ENCODE peak calls at places on chromosomes 6 and 20, in four cellular contexts. O is GM18507, S is AG09319, M is lung. T is an unnamed sample.

GRCh38 chr6:3627501-3627900 is 124.0 kb downstream of the PXDC1 start:
- DNase-seq in S (no peak), O (no peak), M (no peak), T (no peak)

GRCh38 chr6:31340228-31340627 is 16.8 kb downstream of the HLA-B start:
- DNase-seq in M (no peak), O (no peak), S (no peak), T (no peak)

GRCh38 chr6:106961801-106962200 is 12.7 kb downstream of the CD24 start:
- DNase-seq in M (no peak), S (no peak), O (no peak), T (no peak)

GRCh38 chr6:16338577-16339262 is 100.3 kb downstream of the GMPR start:
- DNase-seq in O (no peak), S (peak; percentile 99), M (peak; percentile 49), T (peak; percentile 60)

GRCh38 chr20:41150664-41151063 is 13.3 kb downstream of the PLCG1 start:
- DNase-seq in S (no peak), O (no peak), M (no peak), T (no peak)

GRCh38 chr20:301886-302848 is 4.8 kb downstream of the ZCCHC3 start:
- DNase-seq in M (no peak), S (no peak), O (no peak), T (no peak)

GRCh38 chr20:41412324-41412723 is 45.7 kb upstream of the EMILIN3 start:
- DNase-seq in O (no peak), M (no peak), S (no peak), T (no peak)

GRCh38 chr20:20603339-20603990 is 109.0 kb downstream of the RALGAPA2 start:
- DNase-seq in O (peak; percentile 57), S (no peak), M (no peak), T (no peak)

GRCh38 chr6:169845426-169846285 is 94.2 kb downstream of the ERMARD start:
- DNase-seq in S (no peak), O (no peak), M (no peak), T (no peak)

GRCh38 chr6:118712955-118713354 is 61.6 kb upstream of the CEP85L start:
- DNase-seq in O (no peak), S (no peak), M (no peak), T (no peak)

GRCh38 chr6:128979061-128979460 is 96.1 kb downstream of the LAMA2 start:
- DNase-seq in S (peak; percentile 29), M (no peak), O (no peak), T (no peak)

GRCh38 chr20:56411759-56412472 is at the start of gene CASS4:
- DNase-seq in M (no peak), O (no peak), S (no peak), T (no peak)

GRCh38 chr6:16316741-16317251 is 78.4 kb downstream of the GMPR start:
- DNase-seq in M (no peak), S (no peak), O (no peak), T (no peak)

GRCh38 chr6:139250296-139251274 is 41.2 kb downstream of the TXLNB start:
- DNase-seq in M (no peak), O (no peak), S (no peak), T (peak; percentile 57)

GRCh38 chr20:15817351-15817750 is 755.9 kb downstream of the KIF16B start:
- DNase-seq in S (no peak), M (no peak), O (no peak), T (no peak)

GRCh38 chr20:6142348-6142993 is 19.6 kb upstream of the FERMT1 start:
- DNase-seq in S (peak; percentile 22), O (peak; percentile 35), M (no peak), T (peak; percentile 68)

GRCh38 chr6:167766986-167767714 is 59.6 kb upstream of the AFDN start:
- DNase-seq in O (no peak), M (no peak), S (no peak), T (no peak)

GRCh38 chr20:13041574-13042457 is 33.0 kb downstream of the SPTLC3 start:
- DNase-seq in O (no peak), M (no peak), S (no peak), T (no peak)

GRCh38 chr6:6439778-6440177 is 119.3 kb upstream of the F13A1 start:
- DNase-seq in S (no peak), O (no peak), M (no peak), T (no peak)

GRCh38 chr20:39429716-39430115 is 467.6 kb downstream of the DHX35 start:
- DNase-seq in S (no peak), O (no peak), M (no peak), T (no peak)

GRCh38 chr20:33697129-33697528 is 10.9 kb upstream of the E2F1 start:
- DNase-seq in M (no peak), S (no peak), O (no peak), T (no peak)

GRCh38 chr6:111600154-111600553 is 5.5 kb downstream of the TRAF3IP2 start:
- DNase-seq in S (no peak), O (no peak), M (no peak), T (no peak)

GRCh38 chr6:107673076-107673494 is 151.0 kb downstream of the SCML4 start:
- DNase-seq in O (no peak), S (no peak), M (no peak), T (no peak)

GRCh38 chr6:155418017-155418749 is 37.5 kb downstream of the NOX3 start:
- DNase-seq in M (peak; percentile 35), S (peak; percentile 22), O (peak; percentile 4), T (peak; percentile 22)

GRCh38 chr20:31717478-31717946 is 5.2 kb downstream of the BCL2L1 start:
- DNase-seq in O (peak; percentile 37), S (no peak), M (no peak), T (no peak)

GRCh38 chr6:138787138-138787537 is 8.7 kb upstream of the ECT2L start:
- DNase-seq in O (no peak), M (no peak), S (no peak), T (no peak)

GRCh38 chr20:56386219-56386618 is 5.8 kb downstream of the AURKA start:
- DNase-seq in S (no peak), O (no peak), M (no peak), T (no peak)

GRCh38 chr20:50587291-50587961 is 77.2 kb downstream of the PTPN1 start:
- DNase-seq in O (no peak), M (no peak), S (no peak), T (no peak)

GRCh38 chr6:71982385-71982784 is 96.0 kb downstream of the RIMS1 start:
- DNase-seq in M (no peak), S (no peak), O (peak; percentile 4), T (no peak)

GRCh38 chr20:7939663-7940062 is 595 bp downstream of the HAO1 start:
- DNase-seq in S (no peak), M (no peak), O (no peak), T (no peak)

GRCh38 chr6:63502165-63502564 is 70.1 kb upstream of the LOC128125822 start:
- DNase-seq in M (no peak), S (no peak), O (no peak), T (no peak)

GRCh38 chr6:145067430-145067829 is 667.9 kb downstream of the EPM2A start:
- DNase-seq in S (no peak), M (no peak), O (no peak), T (no peak)

GRCh38 chr6:146913842-146914562 is 290.2 kb upstream of the STXBP5 start:
- DNase-seq in S (peak; percentile 94), O (no peak), M (peak; percentile 77), T (peak; percentile 34)

T was measured in colonic mucosa.